ENCODE peak calls at places on chromosomes 3 and 15, in nine cellular contexts. S is NCI-H1436; K is HTR-8/SVneo; M is OCI-LY7; D is T-cell; Y is stimulated activated CD8-positive, alpha-beta memory T cell treated with anti-CD3 and anti-CD28 coated beads, Interleukin-4, amount 100 ng/mL, for 4 hours; N is H7; E is NCI-H2171; Q is activated naive CD4-positive, alpha-beta T cell treated with anti-CD3 and anti-CD28 coated beads, Interleukin-2, amount 50 U/mL, for 16 hours. O is an unnamed sample.

GRCh38 chr3:37935756-37936666 is 54.6 kb upstream of the VILL start:
- DNase-seq in S (no peak), K (peak), M (no peak), D (no peak), Y (no peak), N (no peak), E (no peak), Q (no peak), O (peak)

GRCh38 chr3:26960382-26960781 is 337.8 kb downstream of the LRRC3B start:
- DNase-seq in S (no peak), K (no peak), M (no peak), D (no peak), Y (no peak), N (no peak), E (no peak), Q (no peak), O (no peak)

GRCh38 chr15:101501703-101502373 is 12.3 kb upstream of the PCSK6 start:
- DNase-seq in S (no peak), K (peak), M (peak), D (peak), Y (no peak), N (peak), E (no peak), Q (peak), O (no peak)

GRCh38 chr3:127172670-127173515 is 20.0 kb upstream of the PRR23E start:
- DNase-seq in S (peak), K (peak), M (no peak), D (no peak), Y (no peak), N (peak), E (no peak), Q (no peak), O (peak)

GRCh38 chr3:192943384-192943783 is 25.7 kb upstream of the MB21D2 start:
- DNase-seq in S (no peak), K (no peak), M (no peak), D (no peak), Y (no peak), N (no peak), E (no peak), Q (no peak), O (no peak)

GRCh38 chr3:171704814-171705213 is 105.5 kb downstream of the PLD1 start:
- DNase-seq in S (no peak), K (no peak), M (no peak), D (no peak), Y (no peak), N (no peak), E (no peak), Q (no peak), O (no peak)

GRCh38 chr3:63905731-63906620 is 6.2 kb downstream of the SCAANT1 start:
- DNase-seq in S (no peak), K (no peak), M (no peak), D (no peak), Y (no peak), N (no peak), E (no peak), Q (no peak), O (no peak)

GRCh38 chr15:33182278-33182905 is 12.1 kb downstream of the FMN1 start:
- DNase-seq in S (no peak), K (no peak), M (no peak), D (no peak), Y (no peak), N (peak), E (no peak), Q (no peak), O (no peak)

GRCh38 chr3:194487289-194488006 is 646 bp upstream of the ATP13A3 start:
- DNase-seq in S (no peak), K (no peak), M (peak), D (peak), Y (no peak), N (peak), E (no peak), Q (peak), O (no peak)

GRCh38 chr3:134020135-134020680 is 9.5 kb downstream of the SLCO2A1 start:
- DNase-seq in S (no peak), K (no peak), M (no peak), D (no peak), Y (no peak), N (no peak), E (no peak), Q (no peak), O (no peak)

GRCh38 chr3:186519021-186519658 is 25.0 kb downstream of the CRYGS start:
- DNase-seq in S (no peak), K (no peak), M (peak), D (peak), Y (peak), N (no peak), E (no peak), Q (peak), O (no peak)

GRCh38 chr3:47613723-47614122 is 35.1 kb upstream of the CSPG5 start:
- DNase-seq in S (no peak), K (no peak), M (peak), D (no peak), Y (no peak), N (no peak), E (no peak), Q (no peak), O (no peak)

GRCh38 chr15:58523634-58524033 is 91.8 kb downstream of the LIPC start:
- DNase-seq in S (no peak), K (no peak), M (no peak), D (no peak), Y (no peak), N (no peak), E (no peak), Q (no peak), O (no peak)

GRCh38 chr3:188889070-188889491 is 282.7 kb upstream of the TPRG1 start:
- DNase-seq in S (no peak), K (no peak), M (no peak), D (no peak), Y (no peak), N (no peak), E (no peak), Q (no peak), O (no peak)

GRCh38 chr3:191499307-191500125 is 38.6 kb downstream of the PYDC2 start:
- DNase-seq in S (peak), K (peak), M (no peak), D (no peak), Y (no peak), N (peak), E (peak), Q (no peak), O (peak)

GRCh38 chr15:40925863-40926658 is 3.1 kb upstream of the DLL4 start:
- DNase-seq in S (peak), K (no peak), M (no peak), D (no peak), Y (no peak), N (peak), E (no peak), Q (peak), O (no peak)

GRCh38 chr3:101629219-101629618 is 47.7 kb downstream of the ZBTB11 start:
- DNase-seq in S (no peak), K (no peak), M (no peak), D (no peak), Y (no peak), N (no peak), E (no peak), Q (no peak), O (no peak)

GRCh38 chr3:168248383-168249047 is 152.8 kb upstream of the GOLIM4 start:
- DNase-seq in S (no peak), K (peak), M (no peak), D (no peak), Y (no peak), N (peak), E (no peak), Q (no peak), O (peak)

GRCh38 chr15:82079736-82080135 is 33.9 kb upstream of the MEX3B start:
- DNase-seq in S (no peak), K (no peak), M (no peak), D (no peak), Y (no peak), N (no peak), E (no peak), Q (no peak), O (no peak)

GRCh38 chr15:28929200-28929599 is 43.4 kb downstream of the APBA2 start:
- DNase-seq in S (no peak), K (no peak), M (no peak), D (no peak), Y (no peak), N (peak), E (peak), Q (no peak), O (no peak)

GRCh38 chr3:139830817-139831216 is 104.2 kb upstream of the CLSTN2 start:
- DNase-seq in S (peak), K (no peak), M (no peak), D (no peak), Y (no peak), N (no peak), E (peak), Q (no peak), O (no peak)

GRCh38 chr15:65286069-65286703 is 497 bp downstream of the PARP16 start:
- DNase-seq in S (no peak), K (peak), M (peak), D (peak), Y (no peak), N (peak), E (peak), Q (no peak), O (no peak)

O was measured in H4.